ENCODE peak calls at places on chromosome 12, in eight cellular contexts. R is endothelial cell; P is AG20443; W is astrocyte of the spinal cord; D is AG09309; K is aorta; B is CD4-positive, alpha-beta T cell; E is activated gamma-delta T cell treated with Interleukin-2 at 50 U/mL for 16 hours. Y is an unnamed sample.

GRCh38 chr12:53425515-53426150 is 2.0 kb downstream of the AMHR2 start:
- DNase-seq in R (no peak), E (no peak), W (no peak), D (no peak), B (no peak), P (no peak), K (no peak), Y (no peak)

GRCh38 chr12:75944097-75944904 is 87.3 kb downstream of the PHLDA1 start:
- DNase-seq in K (no peak), D (peak), R (no peak), B (no peak), E (no peak), W (peak), P (peak), Y (peak)

GRCh38 chr12:64385468-64385867 is 5.1 kb downstream of the C12orf56 start:
- DNase-seq in P (no peak), R (no peak), B (no peak), E (no peak), W (no peak), K (no peak), D (peak), Y (peak)

GRCh38 chr12:123998960-123999359 is 25.9 kb downstream of the ZNF664 start:
- DNase-seq in P (peak), W (no peak), D (no peak), K (no peak), R (no peak), B (no peak), E (no peak), Y (no peak)

GRCh38 chr12:38823743-38824142 is 81.6 kb downstream of the CPNE8 start:
- DNase-seq in W (peak), K (no peak), D (peak), E (no peak), B (no peak), P (peak), R (no peak), Y (peak)

GRCh38 chr12:132003846-132004245 is 54.1 kb downstream of the EP400 start:
- DNase-seq in R (no peak), D (peak), E (no peak), B (no peak), P (peak), K (no peak), W (peak), Y (peak)

GRCh38 chr12:53591301-53592206 is 34.6 kb downstream of the ATF7 start:
- DNase-seq in E (no peak), B (no peak), R (no peak), W (peak), P (no peak), D (no peak), K (no peak), Y (no peak)

GRCh38 chr12:87320724-87321123 is 708.5 kb downstream of the C12orf50 start:
- DNase-seq in D (no peak), B (no peak), K (no peak), R (no peak), P (no peak), W (no peak), E (no peak), Y (no peak)

GRCh38 chr12:71455028-71455737 is 15.6 kb downstream of the LGR5 start:
- DNase-seq in P (no peak), K (no peak), E (no peak), D (no peak), W (no peak), B (no peak), R (no peak), Y (no peak)

GRCh38 chr12:56773113-56773512 is 10.0 kb downstream of the HSD17B6 start:
- DNase-seq in P (no peak), B (no peak), D (no peak), R (no peak), K (no peak), W (no peak), E (no peak), Y (no peak)

GRCh38 chr12:121505513-121505912 is 75.3 kb downstream of the KDM2B start:
- DNase-seq in K (no peak), B (no peak), P (peak), E (no peak), R (no peak), W (no peak), D (no peak), Y (peak)

GRCh38 chr12:72083096-72083825 is 144.6 kb downstream of the TPH2 start:
- DNase-seq in P (no peak), R (no peak), K (no peak), B (no peak), E (no peak), D (no peak), W (no peak), Y (no peak)

GRCh38 chr12:31736472-31736871 is 7.7 kb upstream of the AMN1 start:
- DNase-seq in E (peak), K (no peak), D (peak), R (no peak), P (peak), W (peak), B (peak), Y (peak)

GRCh38 chr12:77720258-77720657 is 110.4 kb upstream of the NAV3 start:
- DNase-seq in E (no peak), B (no peak), R (no peak), P (no peak), K (no peak), D (no peak), W (no peak), Y (no peak)

GRCh38 chr12:105418821-105419291 is 88.4 kb downstream of the C12orf75 start:
- DNase-seq in K (no peak), B (no peak), R (no peak), D (peak), E (no peak), P (peak), W (no peak), Y (no peak)

GRCh38 chr12:52059582-52060497 is 8.6 kb downstream of the NR4A1 start:
- DNase-seq in B (no peak), R (no peak), K (no peak), D (no peak), P (no peak), E (no peak), W (peak), Y (no peak)

GRCh38 chr12:6520186-6520585 is 14.1 kb upstream of the GAPDH start:
- DNase-seq in W (no peak), R (no peak), P (no peak), B (no peak), E (no peak), D (no peak), K (no peak), Y (no peak)

GRCh38 chr12:45388545-45388944 is 172.7 kb downstream of the ANO6 start:
- DNase-seq in R (peak), E (no peak), B (no peak), P (peak), K (no peak), D (peak), W (peak), Y (peak)

GRCh38 chr12:2825133-2825532 is 9.7 kb downstream of the NRIP2 start:
- DNase-seq in D (no peak), B (no peak), E (no peak), P (no peak), W (no peak), K (no peak), R (no peak), Y (no peak)

Y was measured in stromal cell of bone marrow.